ENCODE peak calls at places on chromosomes 2 and 18, in six cellular contexts. C is neural progenitor cell, E is mammary epithelial cell, J is endothelial cell of umbilical vein, P is K562, T is HepG2. V is an unnamed sample.

GRCh38 chr18:28045176-28045810 is 131.6 kb downstream of the CDH2 start:
- DNase-seq in C (no peak), E (peak), J (peak), P (no peak), T (no peak), V (peak)

GRCh38 chr18:65206551-65207260 is 544.1 kb upstream of the CDH7 start:
- DNase-seq in C (peak), E (no peak), J (no peak), P (no peak), T (peak), V (no peak)

GRCh38 chr2:147696426-147696825 is 148.4 kb upstream of the ACVR2A start:
- DNase-seq in C (no peak), E (peak), J (no peak), P (no peak), T (no peak), V (no peak)

GRCh38 chr2:174450021-174450816 is 36.6 kb downstream of the GPR155 start:
- DNase-seq in C (no peak), E (no peak), J (peak), P (no peak), T (no peak), V (no peak)

GRCh38 chr18:10169064-10169562 is 255.3 kb downstream of the VAPA start:
- DNase-seq in C (no peak), E (peak), J (peak), P (no peak), T (no peak), V (peak)

GRCh38 chr2:157627594-157628281 is 926 bp downstream of the ACVR1C start:
- DNase-seq in C (peak), E (no peak), J (peak), P (no peak), T (no peak), V (peak)

GRCh38 chr18:48660346-48661228 is 121.8 kb downstream of the CTIF start:
- DNase-seq in C (no peak), E (no peak), J (no peak), P (no peak), T (no peak), V (no peak)

GRCh38 chr2:190780594-190780993 is 100.0 kb upstream of the GLS start:
- DNase-seq in C (no peak), E (no peak), J (no peak), P (no peak), T (no peak), V (no peak)

GRCh38 chr2:45578056-45578843 is 32.8 kb downstream of the SRBD1 start:
- DNase-seq in C (peak), E (no peak), J (peak), P (peak), T (peak), V (peak)

GRCh38 chr2:126368778-126369177 is 287.2 kb upstream of the GYPC start:
- DNase-seq in C (no peak), E (no peak), J (no peak), P (no peak), T (no peak), V (no peak)

GRCh38 chr2:188181035-188181434 is 110.6 kb upstream of the GULP1 start:
- DNase-seq in C (no peak), E (no peak), J (no peak), P (no peak), T (no peak), V (no peak)

GRCh38 chr2:5915926-5916325 is 223.7 kb downstream of the SOX11 start:
- DNase-seq in C (peak), E (no peak), J (no peak), P (peak), T (peak), V (peak)

GRCh38 chr2:154978244-154978643 is 279.7 kb downstream of the KCNJ3 start:
- DNase-seq in C (no peak), E (peak), J (no peak), P (no peak), T (no peak), V (no peak)

GRCh38 chr18:35949090-35949489 is 23.4 kb upstream of the RMP24 start:
- DNase-seq in C (no peak), E (no peak), J (no peak), P (no peak), T (no peak), V (no peak)
- H3K4me3 ChIP-seq in C (no peak), E (no peak), J (no peak), P (no peak), T (no peak), V (no peak)

GRCh38 chr18:3688682-3689081 is 238.7 kb downstream of the TGIF1 start:
- DNase-seq in C (peak), E (peak), J (no peak), P (no peak), T (no peak), V (peak)
- H2AFZ ChIP-seq in C (peak), E (peak), J (no peak), P (peak), T (no peak), V (no peak)

DNA sequence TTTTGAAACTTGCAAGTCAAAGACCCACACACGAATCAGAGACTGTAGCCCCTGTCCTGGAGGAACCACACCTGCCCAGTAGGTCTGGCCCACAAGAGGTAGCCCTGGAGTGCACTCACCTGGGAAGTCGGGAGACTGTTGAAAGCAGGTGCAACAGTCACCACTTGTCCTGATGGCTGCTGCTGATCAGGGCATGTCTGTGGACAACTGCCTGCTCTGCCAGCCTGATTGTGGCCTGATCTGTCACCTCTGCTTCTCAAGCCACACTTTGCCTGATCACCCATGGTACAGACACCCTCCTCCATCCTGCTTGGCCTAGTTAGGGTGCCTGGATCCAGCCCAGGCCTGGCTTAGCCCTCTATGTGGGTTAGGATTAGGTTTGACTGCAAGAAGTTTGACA is 105.0 kb upstream of the HAAO start:
- DNase-seq in C (no peak), E (no peak), J (no peak), P (no peak), T (no peak), V (no peak)
- H3K27ac ChIP-seq in C (no peak), E (no peak), J (no peak), P (peak), T (no peak), V (no peak)

GRCh38 chr18:51150430-51150746 is 47.1 kb downstream of the MEX3C start:
- DNase-seq in C (no peak), E (no peak), J (no peak), P (no peak), T (no peak), V (no peak)

GRCh38 chr18:51151185-51151567 is 46.3 kb downstream of the MEX3C start:
- DNase-seq in C (no peak), E (no peak), J (no peak), P (no peak), T (no peak), V (no peak)

GRCh38 chr18:51149605-51150429 is 47.7 kb downstream of the MEX3C start:
- DNase-seq in C (no peak), E (peak), J (no peak), P (no peak), T (no peak), V (peak)

GRCh38 chr18:51153659-51154371 is 43.7 kb downstream of the MEX3C start:
- DNase-seq in C (no peak), E (no peak), J (no peak), P (no peak), T (no peak), V (no peak)

GRCh38 chr18:51151568-51152511 is 45.6 kb downstream of the MEX3C start:
- DNase-seq in C (no peak), E (no peak), J (no peak), P (no peak), T (no peak), V (no peak)
- H3K4me3 ChIP-seq in C (no peak), E (no peak), J (no peak), P (no peak), T (no peak), V (no peak)

GRCh38 chr2:11719230-11719977 is 27.0 kb upstream of the LPIN1 start:
- DNase-seq in C (no peak), E (no peak), J (no peak), P (no peak), T (no peak), V (no peak)
- H2AFZ ChIP-seq in C (no peak), E (no peak), J (no peak), P (no peak), T (no peak), V (no peak)

DNA sequence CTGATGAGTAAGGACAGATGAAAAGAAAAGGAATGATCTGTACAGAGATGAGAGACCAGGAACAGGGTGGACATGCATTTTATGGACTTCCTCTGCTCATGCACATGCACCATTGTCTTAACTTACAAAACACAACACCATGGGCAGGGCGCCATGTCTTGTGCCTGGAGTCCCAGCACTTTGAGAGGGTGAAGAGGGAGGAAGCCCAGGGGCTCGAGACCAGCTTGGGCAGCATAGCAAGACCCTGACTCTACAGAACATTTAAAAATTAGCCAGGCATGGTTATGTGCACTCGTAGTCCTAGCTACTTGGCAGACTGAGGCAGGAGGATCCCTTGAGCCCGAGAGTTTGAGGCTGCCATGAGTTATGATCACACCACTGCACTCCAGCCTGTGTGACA is 86.9 kb downstream of the ZFP36L2 start:
- DNase-seq in C (no peak), E (no peak), J (no peak), P (no peak), T (no peak), V (no peak)
- H3K27ac ChIP-seq in C (no peak), E (no peak), J (no peak), P (no peak), T (no peak), V (no peak)

DNA sequence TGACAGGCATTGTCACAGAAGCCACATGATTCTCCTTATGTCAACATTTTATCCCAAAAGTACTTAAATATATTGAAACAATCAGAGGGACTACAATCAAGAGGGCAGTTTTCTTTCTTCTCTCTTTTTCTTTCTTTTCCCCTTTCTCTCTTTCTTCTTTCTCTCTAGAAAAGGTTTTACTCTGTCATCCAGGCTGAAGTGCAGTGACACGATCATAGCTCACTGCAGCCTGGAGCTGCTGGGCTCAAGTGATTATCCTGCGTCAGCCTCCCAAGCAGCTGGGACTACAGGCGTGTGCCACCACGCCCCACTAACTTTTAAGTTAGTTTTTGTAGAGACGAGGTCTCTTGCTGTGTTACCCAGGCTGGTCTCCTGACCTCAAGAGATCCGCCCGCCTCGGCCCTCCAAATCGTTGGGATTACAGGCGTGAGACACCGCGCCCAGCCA is 1.0 kb upstream of the PRKD3 start:
- DNase-seq in C (no peak), E (no peak), J (no peak), P (no peak), T (no peak), V (no peak)
- H3K4me3 ChIP-seq in C (peak), E (peak), J (peak), P (no peak), T (peak), V (peak)